ENCODE peak calls at places on chromosomes 1 and 21, in five cellular contexts. G is spleen, O is progenitor cell of endocrine pancreas, W is body of pancreas, D is GM12865. Z is an unnamed sample.

GRCh38 chr1:34130306-34130705 is 34.7 kb downstream of the CSMD2 start:
- DNase-seq in G (no peak), O (no peak), W (no peak), D (no peak), Z (no peak)

GRCh38 chr21:16377120-16377658 is 647.4 kb downstream of the USP25 start:
- DNase-seq in G (no peak), O (no peak), W (no peak), D (no peak), Z (no peak)

GRCh38 chr1:59367269-59368006 is 70.5 kb downstream of the FGGY start:
- DNase-seq in G (no peak), O (no peak), W (peak; percentile 33), D (no peak), Z (no peak)

GRCh38 chr1:53198241-53198651 is 1.6 kb downstream of the CPT2 start:
- DNase-seq in G (no peak), O (no peak), W (no peak), D (no peak), Z (no peak)

GRCh38 chr1:15956150-15956549 is 19.8 kb downstream of the ZBTB17 start:
- DNase-seq in G (no peak), O (no peak), W (no peak), D (no peak), Z (no peak)

GRCh38 chr1:234900601-234901000 is 228.0 kb downstream of the TOMM20 start:
- DNase-seq in G (no peak), O (no peak), W (no peak), D (no peak), Z (no peak)

GRCh38 chr21:43270800-43271261 is 102.0 kb downstream of the CRYAA start:
- DNase-seq in G (peak; percentile 60), O (no peak), W (no peak), D (no peak), Z (peak; percentile 89)

GRCh38 chr1:186945146-186945545 is 116.4 kb downstream of the PLA2G4A start:
- DNase-seq in G (no peak), O (no peak), W (no peak), D (no peak), Z (no peak)

GRCh38 chr1:153058826-153059784 is 1.8 kb upstream of the SPRR2A start:
- DNase-seq in G (no peak), O (no peak), W (no peak), D (no peak), Z (no peak)

GRCh38 chr1:20126806-20127440 is 7.6 kb upstream of the PLA2G2D start:
- DNase-seq in G (no peak), O (no peak), W (no peak), D (no peak), Z (no peak)

GRCh38 chr1:179601093-179601492 is 9.5 kb downstream of the TDRD5 start:
- DNase-seq in G (no peak), O (no peak), W (no peak), D (no peak), Z (no peak)

GRCh38 chr1:40799351-40799867 is 15.8 kb downstream of the KCNQ4 start:
- DNase-seq in G (no peak), O (no peak), W (peak; percentile 58), D (no peak), Z (no peak)

GRCh38 chr1:168485048-168485447 is 58.7 kb downstream of the XCL2 start:
- DNase-seq in G (no peak), O (no peak), W (no peak), D (no peak), Z (no peak)

GRCh38 chr1:56978819-56979218 is 13.0 kb upstream of the C8B start:
- DNase-seq in G (no peak), O (no peak), W (peak; percentile 31), D (no peak), Z (no peak)

GRCh38 chr21:26118928-26119540 is 51.5 kb downstream of the APP start:
- DNase-seq in G (no peak), O (no peak), W (no peak), D (no peak), Z (no peak)

GRCh38 chr21:29436143-29436542 is 137.4 kb downstream of the BACH1 start:
- DNase-seq in G (peak; percentile 70), O (no peak), W (no peak), D (no peak), Z (no peak)

GRCh38 chr1:7703321-7704213 is 67.5 kb upstream of the VAMP3 start:
- DNase-seq in G (peak; percentile 84), O (peak; percentile 48), W (peak; percentile 35), D (no peak), Z (no peak)

GRCh38 chr1:156146749-156147405 is 6.5 kb upstream of the SEMA4A start:
- DNase-seq in G (peak; percentile 83), O (no peak), W (no peak), D (peak; percentile 60), Z (no peak)

GRCh38 chr1:223742861-223743517 is 30.6 kb downstream of the CAPN2 start:
- DNase-seq in G (no peak), O (no peak), W (no peak), D (no peak), Z (peak; percentile 46)

GRCh38 chr1:234914606-234915290 is 213.9 kb downstream of the TOMM20 start:
- DNase-seq in G (no peak), O (no peak), W (no peak), D (no peak), Z (no peak)

GRCh38 chr1:27576846-27577245 is 27.1 kb downstream of the AHDC1 start:
- DNase-seq in G (no peak), O (no peak), W (no peak), D (no peak), Z (no peak)

GRCh38 chr1:67647036-67647798 is 37.8 kb upstream of the GADD45A start:
- DNase-seq in G (no peak), O (no peak), W (peak; percentile 31), D (no peak), Z (no peak)

GRCh38 chr1:180981596-180982387 is 40.9 kb downstream of the STX6 start:
- DNase-seq in G (no peak), O (no peak), W (no peak), D (peak; percentile 70), Z (no peak)

GRCh38 chr1:56516539-56517252 is 62.7 kb downstream of the PLPP3 start:
- DNase-seq in G (no peak), O (no peak), W (peak; percentile 41), D (peak; percentile 79), Z (no peak)

GRCh38 chr1:102550729-102551384 is 554.1 kb upstream of the OLFM3 start:
- DNase-seq in G (no peak), O (peak; percentile 9), W (peak; percentile 11), D (peak; percentile 35), Z (no peak)
- TF ChIP-seq CTCF in G (no peak), O (peak; percentile 42), W (no peak), D (peak; percentile 54), Z (peak; percentile 78)

DNA sequence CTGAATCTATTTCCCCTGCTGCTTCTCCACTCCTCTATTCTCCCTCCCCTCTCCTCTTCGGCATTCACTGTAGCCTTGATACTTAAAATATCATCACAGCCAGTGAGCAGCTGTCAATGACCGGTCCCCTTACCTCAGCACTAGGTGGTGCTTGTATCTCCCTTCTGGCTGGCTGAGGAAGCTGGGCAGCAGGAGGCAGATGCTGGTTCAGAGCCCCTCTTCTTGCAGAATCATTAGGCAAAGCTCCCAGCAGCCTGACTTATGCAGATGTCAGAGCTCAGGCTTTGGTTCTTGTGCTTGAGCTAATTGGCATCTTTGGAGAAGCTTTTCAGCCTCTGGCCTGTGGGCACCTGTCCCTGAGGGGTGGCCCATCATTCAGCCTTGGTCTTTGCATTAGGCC is 31.9 kb upstream of the KCNA2 start:
- DNase-seq in G (no peak), O (no peak), W (no peak), D (peak; percentile 32), Z (no peak)
- TF ChIP-seq CTCF in G (no peak), O (no peak), W (no peak), D (no peak), Z (no peak)

GRCh38 chr1:246510147-246511030 is 3.3 kb upstream of the SMYD3 start:
- DNase-seq in G (no peak), O (no peak), W (no peak), D (no peak), Z (no peak)

GRCh38 chr1:246503341-246503740 is 3.7 kb downstream of the SMYD3 start:
- DNase-seq in G (no peak), O (no peak), W (no peak), D (no peak), Z (no peak)

GRCh38 chr1:246508897-246509688 is 2.0 kb upstream of the SMYD3 start:
- DNase-seq in G (no peak), O (no peak), W (no peak), D (no peak), Z (no peak)

GRCh38 chr1:246506440-246506784 is 667 bp downstream of the SMYD3 start:
- DNase-seq in G (no peak), O (no peak), W (no peak), D (peak; percentile 21), Z (no peak)

GRCh38 chr1:246506785-246507639 is at the start of gene SMYD3:
- DNase-seq in G (peak; percentile 94), O (peak; percentile 76), W (peak; percentile 72), D (peak; percentile 88), Z (no peak)
- TF ChIP-seq CTCF in G (no peak), O (peak; percentile 20), W (no peak), D (no peak), Z (peak; percentile 58)

DNA sequence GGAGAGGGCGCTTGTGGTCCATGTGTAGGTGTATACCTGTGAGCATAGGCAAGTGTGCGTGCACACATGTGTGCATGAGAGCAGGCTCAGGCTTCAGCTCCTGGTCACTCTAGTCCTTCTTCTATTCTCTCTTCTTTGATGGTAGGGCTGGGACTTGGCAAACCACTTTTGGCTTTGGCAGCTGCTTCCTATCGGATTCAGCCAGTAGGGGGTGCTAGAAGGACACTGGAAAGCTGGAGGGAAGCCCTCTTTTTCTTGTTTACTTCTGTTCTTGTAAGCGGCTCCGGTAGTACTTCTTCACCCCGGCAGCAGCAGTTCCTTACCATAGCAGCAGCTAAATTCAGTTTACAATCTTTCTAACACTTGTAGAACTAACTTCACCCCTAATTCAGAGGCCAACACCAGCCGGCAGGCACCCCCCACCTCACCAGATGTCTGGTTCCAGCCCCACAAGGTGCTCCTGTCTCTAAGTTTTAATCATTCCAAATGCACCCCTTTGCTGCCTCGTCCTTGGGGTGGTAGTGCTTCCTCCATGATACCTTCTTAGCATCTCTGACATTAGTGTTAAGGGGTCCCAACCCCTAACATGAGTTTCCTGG is 25.1 kb downstream of the NENF start:
- DNase-seq in G (peak; percentile 47), O (peak; percentile 26), W (peak; percentile 35), D (peak; percentile 73), Z (peak; percentile 35)
- TF ChIP-seq CTCF in G (no peak), O (peak; percentile 54), W (peak; percentile 9), D (peak; percentile 59), Z (peak; percentile 71)

GRCh38 chr1:8902765-8903164 is 24.3 kb upstream of the ENO1 start:
- DNase-seq in G (no peak), O (no peak), W (no peak), D (no peak), Z (no peak)
- TF ChIP-seq CTCF in G (no peak), O (no peak), W (no peak), D (no peak), Z (peak; percentile 48)

DNA sequence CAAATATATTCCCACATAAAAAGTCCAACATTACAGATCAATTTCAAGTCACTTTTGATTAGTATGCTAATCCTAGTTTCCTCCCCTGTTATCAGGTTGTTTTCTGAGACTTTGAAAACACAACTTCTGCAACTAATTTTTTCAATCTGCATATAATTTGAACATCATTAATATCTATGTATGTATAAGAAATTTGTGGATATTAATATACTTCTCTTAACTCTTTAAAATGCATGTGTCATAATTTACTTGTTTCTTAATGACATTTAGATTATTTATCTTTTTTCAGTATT is 48.6 kb downstream of the EXO1 start:
- DNase-seq in G (no peak), O (no peak), W (no peak), D (no peak), Z (no peak)
- TF ChIP-seq CTCF in G (no peak), O (no peak), W (no peak), D (no peak), Z (no peak)